ENCODE peak calls at places on chromosomes 5 and 9, in four cellular contexts. J is tibial artery; G is CD8-positive, alpha-beta memory T cell; L is ovary. O is an unnamed sample.

GRCh38 chr5:174724484-174725260 is at the start of gene MSX2:
- DNase-seq in J (peak; percentile 94), L (peak; percentile 55), G (no peak), O (no peak)

GRCh38 chr5:137312060-137312459 is 187.1 kb downstream of the SPOCK1 start:
- DNase-seq in G (no peak), J (no peak), L (no peak), O (no peak)

GRCh38 chr5:154740483-154740882 is 14.7 kb upstream of the LARP1 start:
- DNase-seq in J (peak; percentile 66), L (peak; percentile 32), G (no peak), O (no peak)

GRCh38 chr9:13960011-13960765 is 353.8 kb downstream of the NFIB start:
- DNase-seq in J (no peak), G (no peak), L (no peak), O (no peak)

GRCh38 chr5:23877847-23878246 is 370.4 kb downstream of the PRDM9 start:
- DNase-seq in J (no peak), G (no peak), L (no peak), O (no peak)

GRCh38 chr5:168426864-168427172 is 59.5 kb upstream of the RARS1 start:
- DNase-seq in L (no peak), G (no peak), J (no peak), O (no peak)

GRCh38 chr5:90875456-90875855 is 316.9 kb downstream of the ADGRV1 start:
- DNase-seq in L (no peak), J (no peak), G (no peak), O (no peak)

GRCh38 chr5:120304653-120305052 is 159.4 kb upstream of the PRR16 start:
- DNase-seq in L (no peak), G (no peak), J (no peak), O (no peak)

GRCh38 chr9:38047301-38048251 is 21.5 kb downstream of the SHB start:
- DNase-seq in L (peak; percentile 40), J (peak; percentile 78), G (no peak), O (peak; percentile 19)

GRCh38 chr5:154830219-154830595 is 20.2 kb downstream of the FAXDC2 start:
- DNase-seq in J (no peak), G (no peak), L (no peak), O (no peak)

GRCh38 chr5:127406326-127407121 is 110.9 kb upstream of the PRRC1 start:
- DNase-seq in G (no peak), J (no peak), L (no peak), O (no peak)

GRCh38 chr9:3497857-3498256 is 27.9 kb downstream of the RFX3 start:
- DNase-seq in G (no peak), J (no peak), L (no peak), O (no peak)

GRCh38 chr9:120398286-120398685 is 181.7 kb downstream of the CDK5RAP2 start:
- DNase-seq in G (no peak), J (no peak), L (no peak), O (no peak)

GRCh38 chr5:180173875-180174586 is 35.0 kb downstream of the RASGEF1C start:
- DNase-seq in J (no peak), L (no peak), G (no peak), O (no peak)

GRCh38 chr5:148179234-148179824 is 11.0 kb downstream of the SPINK14 start:
- DNase-seq in G (peak; percentile 27), J (no peak), L (no peak), O (no peak)

GRCh38 chr9:16460711-16461110 is 409.8 kb downstream of the BNC2 start:
- DNase-seq in L (no peak), J (no peak), G (no peak), O (no peak)

DNA sequence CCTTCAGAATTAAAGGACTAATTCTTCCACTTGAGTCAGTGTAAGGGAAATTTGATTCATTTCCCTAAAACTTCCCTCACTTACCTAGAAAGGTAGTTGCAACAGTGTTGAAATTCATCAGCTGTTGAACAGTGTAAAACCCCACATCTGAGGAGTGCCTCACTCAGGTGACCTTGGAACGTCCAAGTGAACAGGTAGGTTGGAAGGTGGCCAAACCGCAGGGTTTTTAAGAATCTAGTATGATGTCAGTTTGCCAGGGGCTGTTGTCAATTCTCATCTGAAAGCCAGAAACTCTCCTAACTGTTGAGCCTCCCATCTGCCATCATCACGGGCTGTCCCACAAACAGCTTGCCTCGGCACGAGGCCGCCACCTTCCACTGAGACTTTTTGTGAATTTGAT is 105.7 kb downstream of the TMEM174 start:
- DNase-seq in J (no peak), L (no peak), G (no peak), O (no peak)
- H3K27ac ChIP-seq in J (peak overlapping the region; percentile 40), L (no peak overlapping the region), G (no peak overlapping the region), O (no peak overlapping the region)

GRCh38 chr5:160929343-160929742 is 77.3 kb upstream of the ATP10B start:
- DNase-seq in J (no peak), G (no peak), L (no peak), O (no peak)
- H3K4me3 ChIP-seq in J (no peak overlapping the region), G (no peak overlapping the region), L (no peak overlapping the region), O (no peak overlapping the region)

GRCh38 chr5:151063136-151063544 is 17.7 kb downstream of the TNIP1 start:
- DNase-seq in G (no peak), L (peak; percentile 69), J (no peak), O (no peak)
- H3K27ac ChIP-seq in G (peak overlapping the region; percentile 10), L (peak overlapping the region; percentile 21), J (peak overlapping the region; percentile 70), O (peak overlapping the region; percentile 85)

GRCh38 chr9:135437259-135437658 is 42.3 kb upstream of the PPP1R26 start:
- DNase-seq in J (no peak), G (no peak), L (no peak), O (no peak)
- H3K4me3 ChIP-seq in J (no peak overlapping the region), G (no peak overlapping the region), L (no peak overlapping the region), O (no peak overlapping the region)

GRCh38 chr9:12717907-12718306 is 24.7 kb downstream of the TYRP1 start:
- DNase-seq in L (no peak), G (no peak), J (no peak), O (no peak)

GRCh38 chr9:12716823-12717222 is 23.6 kb downstream of the TYRP1 start:
- DNase-seq in G (no peak), L (no peak), J (no peak), O (no peak)

GRCh38 chr9:12720551-12720950 is 27.4 kb downstream of the TYRP1 start:
- DNase-seq in L (no peak), J (no peak), G (no peak), O (no peak)

GRCh38 chr9:12719431-12719830 is 26.2 kb downstream of the TYRP1 start:
- DNase-seq in L (no peak), G (no peak), J (no peak), O (no peak)

GRCh38 chr9:12718482-12719026 is 25.4 kb downstream of the TYRP1 start:
- DNase-seq in J (no peak), L (no peak), G (no peak), O (no peak)
- H3K27ac ChIP-seq in J (no peak overlapping the region), L (no peak overlapping the region), G (no peak overlapping the region), O (no peak overlapping the region)

GRCh38 chr9:79489241-79490000 is 82.3 kb upstream of the TLE4 start:
- DNase-seq in L (no peak), J (peak; percentile 72), G (no peak), O (no peak)

GRCh38 chr9:79485258-79485657 is 86.5 kb upstream of the TLE4 start:
- DNase-seq in J (no peak), L (no peak), G (no peak), O (no peak)

GRCh38 chr9:79492092-79492995 is 79.4 kb upstream of the TLE4 start:
- DNase-seq in G (no peak), L (no peak), J (no peak), O (no peak)

GRCh38 chr9:79490657-79491250 is 81.0 kb upstream of the TLE4 start:
- DNase-seq in J (no peak), L (no peak), G (no peak), O (no peak)
- H3K4me3 ChIP-seq in J (no peak overlapping the region), L (no peak overlapping the region), G (no peak overlapping the region), O (no peak overlapping the region)

DNA sequence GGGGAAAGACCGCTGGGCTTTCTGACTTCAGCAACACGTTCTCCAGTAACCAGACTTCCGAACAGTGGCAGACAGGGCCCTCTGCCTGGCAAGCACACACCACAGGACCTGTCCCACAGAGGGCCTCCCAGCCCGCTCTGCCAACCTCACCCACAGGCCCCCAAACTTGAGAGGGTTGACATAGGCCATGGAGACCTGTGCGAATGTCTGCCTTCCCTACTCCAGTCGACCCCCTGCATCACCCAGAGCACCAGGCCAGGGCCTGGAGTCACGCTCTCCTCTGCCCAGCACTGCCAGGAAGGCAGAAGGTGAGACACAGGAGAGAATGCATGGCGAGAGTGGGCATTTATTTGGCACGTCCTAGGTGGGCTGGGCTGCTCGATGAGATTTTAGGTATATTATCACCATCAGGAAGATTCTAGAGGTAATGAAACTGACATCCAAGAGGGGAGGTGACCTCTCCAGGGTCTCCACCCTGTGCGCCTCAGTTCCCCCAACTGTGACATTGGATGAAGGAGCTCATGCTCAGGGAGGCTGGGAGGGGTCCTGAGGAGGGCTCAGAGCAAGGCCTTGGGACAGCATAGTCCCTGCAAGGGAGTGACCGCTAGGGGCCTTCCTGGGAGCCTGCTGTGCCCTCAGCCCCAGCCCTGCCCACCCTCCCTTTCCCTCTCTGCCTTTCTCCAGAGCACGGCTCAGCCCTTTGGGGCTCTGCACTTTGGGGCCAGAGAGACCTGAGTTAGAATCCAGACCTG is 54.9 kb downstream of the DUSP1 start:
- DNase-seq in L (no peak), J (no peak), G (no peak), O (no peak)
- H3K27ac ChIP-seq in L (no peak overlapping the region), J (peak overlapping the region; percentile 73), G (no peak overlapping the region), O (no peak overlapping the region)

GRCh38 chr9:18126776-18127175 is 347.2 kb upstream of the ADAMTSL1 start:
- DNase-seq in L (no peak), J (no peak), G (no peak), O (no peak)
- H3K4me3 ChIP-seq in L (no peak overlapping the region), J (no peak overlapping the region), G (no peak overlapping the region), O (no peak overlapping the region)

DNA sequence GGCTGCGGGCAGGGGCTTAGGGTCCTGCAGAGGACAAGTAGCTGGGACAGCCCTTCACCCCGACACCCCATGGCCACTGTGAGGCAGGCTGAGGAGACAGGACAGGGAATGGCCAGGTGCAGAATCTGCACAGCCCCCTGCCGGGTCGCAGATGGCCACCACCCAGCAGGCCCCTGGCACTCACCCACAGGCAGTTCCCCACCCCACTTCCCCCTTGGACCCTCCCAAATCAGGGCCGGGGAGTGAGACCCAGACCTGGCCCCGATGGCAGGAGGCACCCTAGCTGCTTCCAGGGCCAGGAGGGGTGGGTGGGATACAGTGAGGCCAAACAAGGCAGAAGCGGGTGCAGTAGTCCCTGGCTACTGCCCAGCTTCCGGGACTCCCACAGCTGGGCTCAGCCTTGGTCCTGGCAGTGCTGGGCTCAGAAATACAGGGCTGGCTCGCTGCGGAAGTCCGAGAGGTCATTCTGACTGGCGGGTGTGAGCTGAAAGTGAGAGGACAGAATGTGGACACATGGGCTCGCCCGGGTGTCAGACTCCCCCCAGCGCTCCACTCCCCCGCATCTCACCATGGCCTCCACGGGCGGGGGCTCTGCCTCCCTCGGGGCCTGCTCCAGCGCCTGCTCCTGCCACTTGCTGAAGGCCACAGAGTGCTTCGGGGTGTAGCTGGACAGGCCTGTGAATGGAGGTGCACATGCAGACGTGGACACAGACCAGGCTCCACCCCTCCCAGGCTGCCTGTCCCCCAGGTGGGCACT is 3.4 kb downstream of the SSNA1 start:
- DNase-seq in L (no peak), J (no peak), G (no peak), O (no peak)
- H3K27ac ChIP-seq in L (no peak overlapping the region), J (no peak overlapping the region), G (no peak overlapping the region), O (no peak overlapping the region)